ENCODE peak calls at places on chromosomes 3 and 15, in four cellular contexts. One of them, this sample, is unnamed.

GRCh38 chr3:171282041-171282440 is 178.2 kb downstream of the TNIK start:
- DNase-seq in GM12878: no peak
- DNase-seq in HepG2: no peak
- DNase-seq in H1: no peak
- DNase-seq in this sample: no peak

GRCh38 chr15:42819781-42820180 is 82.9 kb upstream of the CDAN1 start:
- DNase-seq in GM12878: no peak
- DNase-seq in HepG2: no peak
- DNase-seq in H1: no peak
- DNase-seq in this sample: no peak

GRCh38 chr3:40073310-40074007 is 236.0 kb upstream of the EIF1B start:
- DNase-seq in GM12878: no peak
- DNase-seq in HepG2: peak; percentile 10
- DNase-seq in H1: no peak
- DNase-seq in this sample: peak; percentile 0

GRCh38 chr15:88115529-88116152 is 140.9 kb downstream of the NTRK3 start:
- DNase-seq in GM12878: no peak
- DNase-seq in HepG2: no peak
- DNase-seq in H1: no peak
- DNase-seq in this sample: no peak

GRCh38 chr15:28990390-28990789 is 104.6 kb downstream of the APBA2 start:
- DNase-seq in GM12878: no peak
- DNase-seq in HepG2: no peak
- DNase-seq in H1: no peak
- DNase-seq in this sample: no peak

GRCh38 chr3:53236112-53236841 is 19.5 kb downstream of the TKT start:
- DNase-seq in GM12878: no peak
- DNase-seq in HepG2: peak; percentile 52
- DNase-seq in H1: no peak
- DNase-seq in this sample: peak; percentile 34

GRCh38 chr15:68699881-68700394 is 120.8 kb downstream of the ANP32A start:
- DNase-seq in GM12878: no peak
- DNase-seq in HepG2: no peak
- DNase-seq in H1: no peak
- DNase-seq in this sample: no peak

GRCh38 chr15:41501191-41501917 is 7.7 kb downstream of the ITPKA start:
- DNase-seq in GM12878: no peak
- DNase-seq in HepG2: no peak
- DNase-seq in H1: peak; percentile 66
- DNase-seq in this sample: no peak

GRCh38 chr3:142027713-142028112 is 121.6 kb downstream of the TFDP2 start:
- DNase-seq in GM12878: no peak
- DNase-seq in HepG2: no peak
- DNase-seq in H1: no peak
- DNase-seq in this sample: no peak

GRCh38 chr15:81174759-81175327 is 21.8 kb upstream of the IL16 start:
- DNase-seq in GM12878: no peak
- DNase-seq in HepG2: no peak
- DNase-seq in H1: no peak
- DNase-seq in this sample: no peak

GRCh38 chr15:39165026-39165706 is 415.7 kb upstream of the THBS1 start:
- DNase-seq in GM12878: no peak
- DNase-seq in HepG2: no peak
- DNase-seq in H1: no peak
- DNase-seq in this sample: no peak

GRCh38 chr15:25416693-25417092 is 22.1 kb downstream of the UBE3A start:
- DNase-seq in GM12878: peak; percentile 71
- DNase-seq in HepG2: no peak
- DNase-seq in H1: no peak
- DNase-seq in this sample: no peak

GRCh38 chr15:42608110-42608531 is 32.7 kb downstream of the STARD9 start:
- DNase-seq in GM12878: peak; percentile 71
- DNase-seq in HepG2: no peak
- DNase-seq in H1: no peak
- DNase-seq in this sample: no peak

GRCh38 chr15:93027413-93027812 is 61.6 kb downstream of the RGMA start:
- DNase-seq in GM12878: no peak
- DNase-seq in HepG2: no peak
- DNase-seq in H1: no peak
- DNase-seq in this sample: no peak
- TF ChIP-seq ZNF274 in GM12878: no peak
- TF ChIP-seq ZNF274 in HepG2: no peak
- TF ChIP-seq ZNF274 in H1: no peak
- TF ChIP-seq ZNF274 in this sample: no peak

DNA sequence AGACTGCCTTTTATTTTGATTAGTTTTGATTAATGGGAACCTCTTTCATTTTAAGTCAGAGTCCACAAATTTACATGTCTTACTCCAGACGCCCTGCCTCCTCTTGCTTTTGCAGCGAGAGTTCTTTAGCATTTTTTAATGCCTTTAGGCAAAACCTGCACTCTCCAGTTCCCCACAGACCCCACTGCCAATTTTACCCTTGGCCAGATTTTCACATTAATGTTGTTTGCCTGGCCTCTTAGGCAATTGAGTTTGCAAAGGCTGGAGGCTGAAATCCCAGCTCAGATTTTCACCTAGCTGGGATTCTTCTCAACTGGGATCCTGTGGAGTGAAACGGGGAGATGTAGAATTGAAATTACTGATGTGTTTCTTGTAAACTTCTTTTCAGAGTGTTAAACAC is 85.8 kb downstream of the GAP43 start:
- DNase-seq in GM12878: no peak
- DNase-seq in HepG2: no peak
- DNase-seq in H1: no peak
- DNase-seq in this sample: no peak
- TF ChIP-seq SRF in GM12878: no peak
- TF ChIP-seq SRF in HepG2: no peak
- TF ChIP-seq SRF in H1: no peak
- TF ChIP-seq SRF in this sample: no peak

DNA sequence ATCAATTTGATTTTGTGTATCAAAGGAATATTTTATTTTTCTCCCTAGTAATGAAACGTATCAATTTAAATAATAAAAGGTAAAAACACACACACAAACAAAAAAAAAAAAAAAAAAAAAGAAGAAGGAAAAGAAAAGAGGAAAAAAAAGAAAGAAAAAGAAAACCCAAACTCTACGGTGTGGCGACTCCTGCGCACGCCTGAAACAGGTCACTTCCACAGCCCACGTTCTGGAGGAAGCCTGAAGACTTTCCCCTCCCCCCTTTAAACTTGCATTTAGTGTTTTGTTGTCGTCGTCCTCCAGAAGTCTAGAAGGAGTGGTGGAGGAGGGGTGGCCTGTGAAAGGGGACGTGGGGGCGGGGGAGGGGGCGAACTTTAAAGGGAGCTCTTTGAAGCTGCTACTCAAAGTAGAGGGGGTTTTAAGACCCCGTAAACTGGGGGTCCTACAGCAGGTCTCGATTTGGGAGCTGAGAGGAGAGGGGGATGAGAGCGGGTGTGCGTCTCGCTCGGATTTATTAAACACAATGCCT is 2.3 kb upstream of the TLE3 start:
- DNase-seq in GM12878: no peak
- DNase-seq in HepG2: no peak
- DNase-seq in H1: no peak
- DNase-seq in this sample: peak; percentile 13
- TF ChIP-seq ZNF274 in GM12878: no peak
- TF ChIP-seq ZNF274 in HepG2: no peak
- TF ChIP-seq ZNF274 in H1: no peak
- TF ChIP-seq ZNF274 in this sample: no peak

GRCh38 chr3:152524198-152525140 is 255.7 kb downstream of the MBNL1 start:
- DNase-seq in GM12878: no peak
- DNase-seq in HepG2: peak; percentile 33
- DNase-seq in H1: no peak
- DNase-seq in this sample: peak; percentile 33
- TF ChIP-seq SRF in GM12878: no peak
- TF ChIP-seq SRF in HepG2: no peak
- TF ChIP-seq SRF in H1: no peak
- TF ChIP-seq SRF in this sample: no peak

GRCh38 chr15:27897481-27897880 is 201.6 kb downstream of the OCA2 start:
- DNase-seq in GM12878: no peak
- DNase-seq in HepG2: no peak
- DNase-seq in H1: no peak
- DNase-seq in this sample: no peak
- TF ChIP-seq ZNF274 in GM12878: no peak
- TF ChIP-seq ZNF274 in HepG2: no peak
- TF ChIP-seq ZNF274 in H1: no peak
- TF ChIP-seq ZNF274 in this sample: no peak

GRCh38 chr15:73695773-73696640 is 11.8 kb downstream of the CD276 start:
- DNase-seq in GM12878: no peak
- DNase-seq in HepG2: no peak
- DNase-seq in H1: no peak
- DNase-seq in this sample: no peak

GRCh38 chr15:73688455-73688854 is 4.3 kb downstream of the CD276 start:
- DNase-seq in GM12878: no peak
- DNase-seq in HepG2: no peak
- DNase-seq in H1: no peak
- DNase-seq in this sample: no peak

GRCh38 chr15:73686781-73687256 is 2.6 kb downstream of the CD276 start:
- DNase-seq in GM12878: no peak
- DNase-seq in HepG2: no peak
- DNase-seq in H1: no peak
- DNase-seq in this sample: no peak

GRCh38 chr15:73694419-73694818 is 10.2 kb downstream of the CD276 start:
- DNase-seq in GM12878: no peak
- DNase-seq in HepG2: no peak
- DNase-seq in H1: no peak
- DNase-seq in this sample: no peak

GRCh38 chr15:73691398-73691797 is 7.2 kb downstream of the CD276 start:
- DNase-seq in GM12878: no peak
- DNase-seq in HepG2: no peak
- DNase-seq in H1: no peak
- DNase-seq in this sample: no peak
- TF ChIP-seq SRF in GM12878: no peak
- TF ChIP-seq SRF in HepG2: no peak
- TF ChIP-seq SRF in H1: no peak
- TF ChIP-seq SRF in this sample: no peak

DNA sequence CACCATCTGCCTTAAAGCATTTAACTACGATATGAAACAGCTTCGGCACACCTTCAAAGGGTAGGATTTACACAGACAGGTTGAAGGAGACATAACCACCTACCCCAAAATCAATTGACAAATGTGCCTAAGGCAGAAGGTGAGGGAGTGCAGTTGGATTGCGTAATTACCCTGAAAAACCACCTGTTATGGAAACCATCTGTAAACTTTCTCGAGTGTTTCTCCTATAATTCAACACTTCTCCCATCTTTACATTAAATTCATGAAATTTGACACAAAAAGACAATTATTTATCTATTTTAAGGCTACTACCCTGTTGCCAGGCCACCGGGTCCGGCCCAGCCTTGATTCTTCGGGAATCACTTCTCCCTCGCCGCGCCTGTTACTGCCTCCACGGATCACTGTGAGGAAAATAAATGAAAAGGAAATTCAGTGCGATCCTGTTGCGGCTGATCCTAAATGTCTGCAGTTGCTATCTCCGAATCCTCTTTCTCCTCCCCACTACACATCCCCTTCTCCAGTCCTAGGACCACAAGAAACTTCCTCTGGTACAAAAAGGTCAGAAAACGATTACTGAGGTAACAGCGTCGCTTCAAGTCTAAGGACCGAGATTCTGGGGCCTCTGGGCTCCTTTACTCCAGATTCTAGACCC is 655 bp downstream of the IQCB1 start:
- DNase-seq in GM12878: no peak
- DNase-seq in HepG2: peak; percentile 13
- DNase-seq in H1: no peak
- DNase-seq in this sample: no peak
- TF ChIP-seq ZNF274 in GM12878: no peak
- TF ChIP-seq ZNF274 in HepG2: no peak
- TF ChIP-seq ZNF274 in H1: no peak
- TF ChIP-seq ZNF274 in this sample: no peak